ENCODE peak calls at places on chromosomes 3 and 15, in five cellular contexts. J is myocyte; O is NCI-H82; Z is M059J; R is CD4-positive, alpha-beta memory T cell. M is an unnamed sample.

GRCh38 chr3:8937064-8938020 is 25.9 kb downstream of the RAD18 start:
- DNase-seq in J (peak; percentile 73), O (no peak), Z (peak; percentile 88), R (no peak), M (no peak)

GRCh38 chr3:72722930-72723726 is 125.1 kb downstream of the SHQ1 start:
- DNase-seq in J (peak; percentile 45), O (no peak), Z (peak; percentile 79), R (no peak), M (no peak)

GRCh38 chr3:46982581-46982980 is 3.1 kb downstream of the NBEAL2 start:
- DNase-seq in J (no peak), O (no peak), Z (no peak), R (no peak), M (no peak)

GRCh38 chr3:131914090-131914691 is 120.6 kb downstream of the CPNE4 start:
- DNase-seq in J (no peak), O (no peak), Z (no peak), R (no peak), M (no peak)

GRCh38 chr15:40915679-40916078 is 13.5 kb upstream of the DLL4 start:
- DNase-seq in J (no peak), O (no peak), Z (no peak), R (no peak), M (no peak)

GRCh38 chr15:57505056-57505713 is 86.5 kb upstream of the MYZAP start:
- DNase-seq in J (no peak), O (no peak), Z (no peak), R (no peak), M (no peak)

GRCh38 chr3:185200639-185201038 is 47.8 kb upstream of the C3orf70 start:
- DNase-seq in J (peak; percentile 65), O (no peak), Z (peak; percentile 80), R (no peak), M (no peak)

GRCh38 chr15:62115847-62116246 is 49.1 kb downstream of the C2CD4A start:
- DNase-seq in J (no peak), O (no peak), Z (no peak), R (no peak), M (no peak)

GRCh38 chr15:40582726-40583246 is 11.3 kb upstream of the KNL1 start:
- DNase-seq in J (peak; percentile 59), O (no peak), Z (no peak), R (no peak), M (no peak)

GRCh38 chr3:172606021-172606420 is 82.8 kb upstream of the TNFSF10 start:
- DNase-seq in J (no peak), O (no peak), Z (peak; percentile 95), R (no peak), M (no peak)

GRCh38 chr3:150681037-150681436 is 22.7 kb downstream of the ERICH6 start:
- DNase-seq in J (no peak), O (no peak), Z (no peak), R (peak; percentile 33), M (no peak)

GRCh38 chr3:122937745-122938144 is 89.8 kb downstream of the SEMA5B start:
- DNase-seq in J (no peak), O (no peak), Z (no peak), R (no peak), M (no peak)

GRCh38 chr3:5016218-5017161 is 37.3 kb downstream of the BHLHE40 start:
- DNase-seq in J (no peak), O (no peak), Z (peak; percentile 81), R (peak; percentile 62), M (peak; percentile 23)